ENCODE peak calls at places on chromosomes 13 and 19, in nine cellular contexts. O, E, X, J, S, L, V, I and D are unnamed samples.

GRCh38 chr13:91398413-91399188 is at the start of gene GPC5:
- DNase-seq in O (peak; percentile 53), E (peak; percentile 4), X (peak; percentile 84), J (no peak), S (peak; percentile 67), L (peak; percentile 80), V (peak; percentile 76), I (peak; percentile 68), D (no peak)

GRCh38 chr19:19064098-19064722 is 416 bp downstream of the SLC25A42 start:
- DNase-seq in O (no peak), E (no peak), X (no peak), J (no peak), S (no peak), L (no peak), V (no peak), I (no peak), D (no peak)

GRCh38 chr13:51818276-51818675 is 14.3 kb upstream of the DHRS12 start:
- DNase-seq in O (no peak), E (no peak), X (peak; percentile 28), J (no peak), S (no peak), L (no peak), V (no peak), I (no peak), D (no peak)

GRCh38 chr19:42467437-42467760 is 24.7 kb upstream of the CXCL17 start:
- DNase-seq in O (no peak), E (no peak), X (no peak), J (no peak), S (no peak), L (no peak), V (no peak), I (no peak), D (no peak)

GRCh38 chr13:109622006-109622405 is 164.4 kb downstream of the IRS2 start:
- DNase-seq in O (no peak), E (no peak), X (no peak), J (no peak), S (no peak), L (no peak), V (no peak), I (no peak), D (no peak)

GRCh38 chr19:6532244-6532999 is 1.6 kb downstream of the TNFSF9 start:
- DNase-seq in O (no peak), E (no peak), X (no peak), J (no peak), S (no peak), L (no peak), V (no peak), I (no peak), D (no peak)

GRCh38 chr13:33817513-33817842 is 471 bp upstream of the RFC3 start:
- DNase-seq in O (no peak), E (no peak), X (no peak), J (no peak), S (no peak), L (no peak), V (no peak), I (no peak), D (no peak)

GRCh38 chr19:7540761-7541480 is 5.4 kb downstream of the PNPLA6 start:
- DNase-seq in O (peak; percentile 27), E (no peak), X (no peak), J (no peak), S (no peak), L (peak; percentile 57), V (no peak), I (no peak), D (no peak)

GRCh38 chr13:109198585-109198984 is 569.2 kb downstream of the MYO16 start:
- DNase-seq in O (no peak), E (no peak), X (no peak), J (no peak), S (no peak), L (peak; percentile 42), V (no peak), I (no peak), D (no peak)

GRCh38 chr19:50820549-50821247 is 2.9 kb downstream of the KLK1 start:
- DNase-seq in O (no peak), E (no peak), X (no peak), J (no peak), S (no peak), L (no peak), V (no peak), I (no peak), D (no peak)

GRCh38 chr19:39128511-39129079 is 3.0 kb downstream of the PAK4 start:
- DNase-seq in O (peak; percentile 27), E (no peak), X (no peak), J (no peak), S (no peak), L (peak; percentile 55), V (no peak), I (no peak), D (no peak)

GRCh38 chr13:59261928-59262488 is 901.7 kb downstream of the DIAPH3 start:
- DNase-seq in O (peak; percentile 44), E (no peak), X (no peak), J (no peak), S (no peak), L (no peak), V (peak; percentile 3), I (no peak), D (no peak)

GRCh38 chr19:12791345-12792047 is at the start of gene JUNB:
- DNase-seq in O (peak; percentile 99), E (peak; percentile 88), X (peak; percentile 99), J (peak; percentile 90), S (peak; percentile 83), L (peak; percentile 99), V (peak; percentile 88), I (peak; percentile 98), D (peak; percentile 98)

GRCh38 chr13:40200273-40200978 is 466.0 kb downstream of the FOXO1 start:
- DNase-seq in O (no peak), E (no peak), X (no peak), J (no peak), S (no peak), L (no peak), V (no peak), I (no peak), D (no peak)

GRCh38 chr19:6092329-6093286 is 17.7 kb downstream of the RFX2 start:
- DNase-seq in O (peak; percentile 82), E (peak; percentile 52), X (peak; percentile 96), J (no peak), S (peak; percentile 59), L (peak; percentile 94), V (peak; percentile 57), I (peak; percentile 82), D (peak; percentile 62)

GRCh38 chr13:111905609-111905945 is 161.4 kb upstream of the SOX1 start:
- DNase-seq in O (no peak), E (no peak), X (no peak), J (no peak), S (no peak), L (no peak), V (no peak), I (no peak), D (no peak)

GRCh38 chr19:32345261-32346207 is at the start of gene ZNF507:
- DNase-seq in O (peak; percentile 78), E (peak; percentile 38), X (peak; percentile 85), J (no peak), S (peak; percentile 81), L (peak; percentile 93), V (peak; percentile 86), I (peak; percentile 87), D (no peak)

GRCh38 chr13:100365678-100366077 is 222.9 kb downstream of the GGACT start:
- DNase-seq in O (no peak), E (no peak), X (no peak), J (no peak), S (no peak), L (peak; percentile 13), V (no peak), I (no peak), D (no peak)

GRCh38 chr13:69243366-69243765 is 864.3 kb upstream of the ATXN8OS start:
- DNase-seq in O (no peak), E (no peak), X (no peak), J (no peak), S (no peak), L (no peak), V (no peak), I (no peak), D (no peak)
- TF ChIP-seq CTCF in O (no peak), E (no peak), X (no peak), J (no peak), S (no peak), L (no peak), V (no peak), I (no peak), D (no peak)

GRCh38 chr13:60329221-60329983 is 67.6 kb upstream of the TDRD3 start:
- DNase-seq in O (peak; percentile 48), E (no peak), X (no peak), J (no peak), S (peak; percentile 25), L (peak; percentile 15), V (peak; percentile 12), I (no peak), D (peak; percentile 11)

GRCh38 chr13:60327551-60327950 is 69.5 kb upstream of the TDRD3 start:
- DNase-seq in O (peak; percentile 2), E (no peak), X (no peak), J (no peak), S (no peak), L (no peak), V (no peak), I (no peak), D (no peak)

GRCh38 chr13:60328073-60328472 is 68.9 kb upstream of the TDRD3 start:
- DNase-seq in O (no peak), E (no peak), X (no peak), J (no peak), S (no peak), L (no peak), V (no peak), I (no peak), D (no peak)

GRCh38 chr13:60331249-60332012 is 65.6 kb upstream of the TDRD3 start:
- DNase-seq in O (no peak), E (no peak), X (no peak), J (no peak), S (no peak), L (no peak), V (no peak), I (no peak), D (no peak)

DNA sequence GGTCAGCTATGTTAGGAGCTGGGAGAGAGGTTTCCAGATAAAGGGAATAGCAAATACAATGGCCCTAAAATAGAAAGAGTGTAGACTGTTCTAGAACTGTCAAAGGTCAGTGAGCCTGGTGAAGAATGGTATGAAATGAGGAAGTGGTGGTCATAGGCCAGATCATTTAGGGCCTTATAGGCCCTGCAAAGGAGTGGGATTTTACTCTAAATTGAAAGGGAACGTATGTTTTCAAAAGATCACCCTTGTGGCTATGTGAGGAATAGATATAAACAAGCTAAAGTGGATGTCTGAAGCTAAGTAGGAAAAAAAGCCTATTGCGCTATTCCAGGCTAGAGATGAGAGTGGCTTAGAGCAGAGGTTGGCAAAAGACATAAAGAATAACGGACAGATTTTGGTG is 70.7 kb upstream of the TDRD3 start:
- DNase-seq in O (no peak), E (no peak), X (no peak), J (no peak), S (no peak), L (no peak), V (no peak), I (no peak), D (no peak)
- TF ChIP-seq CTCF in O (no peak), E (no peak), X (no peak), J (no peak), S (no peak), L (no peak), V (peak; percentile 21), I (no peak), D (no peak)

GRCh38 chr19:2782936-2783780 is at the start of gene SGTA:
- DNase-seq in O (peak; percentile 99), E (peak; percentile 97), X (peak; percentile 99), J (peak; percentile 95), S (peak; percentile 96), L (peak; percentile 100), V (peak; percentile 94), I (peak; percentile 98), D (peak; percentile 97)
- TF ChIP-seq CTCF in O (peak; percentile 53), E (peak; percentile 42), X (peak; percentile 63), J (peak; percentile 47), S (peak; percentile 48), L (peak; percentile 10), V (peak; percentile 54), I (peak; percentile 44), D (peak; percentile 40)

GRCh38 chr19:4375620-4376228 is 24.6 kb downstream of the SH3GL1 start:
- DNase-seq in O (peak; percentile 85), E (no peak), X (peak; percentile 89), J (peak; percentile 49), S (no peak), L (peak; percentile 92), V (no peak), I (peak; percentile 42), D (no peak)
- TF ChIP-seq CTCF in O (peak; percentile 45), E (peak; percentile 52), X (peak; percentile 26), J (peak; percentile 62), S (peak; percentile 59), L (peak; percentile 58), V (peak; percentile 55), I (peak; percentile 10), D (peak; percentile 46)